ENCODE peak calls at places on chromosome 18, in four cellular contexts. L, T, Q and I are unnamed samples.
A peak's percentile ranks its signal among the peaks of the same experiment; 100 is the strongest.

GRCh38 chr18:13369756-13370510 is 151.4 kb downstream of the LDLRAD4 start:
- DNase-seq in T (no peak), Q (no peak), L (no peak), I (no peak)

GRCh38 chr18:2903006-2903405 is 56.2 kb downstream of the EMILIN2 start:
- DNase-seq in T (no peak), L (no peak), Q (no peak), I (peak; percentile 55)

GRCh38 chr18:8049147-8049546 is 482.0 kb downstream of the PTPRM start:
- DNase-seq in T (no peak), Q (no peak), L (no peak), I (no peak)

GRCh38 chr18:57043241-57043640 is 103.6 kb upstream of the BOD1L2 start:
- DNase-seq in T (no peak), Q (no peak), L (no peak), I (no peak)

GRCh38 chr18:47253101-47253654 is 1.7 kb upstream of the SKOR2 start:
- DNase-seq in Q (no peak), L (no peak), T (no peak), I (no peak)

GRCh38 chr18:8623549-8624106 is 14.4 kb downstream of the RAB12 start:
- DNase-seq in Q (peak; percentile 33), L (no peak), T (no peak), I (no peak)

GRCh38 chr18:28716321-28716720 is 539.4 kb upstream of the CDH2 start:
- DNase-seq in T (no peak), L (no peak), Q (no peak), I (no peak)

GRCh38 chr18:38481576-38481975 is 916.0 kb upstream of the CELF4 start:
- DNase-seq in L (no peak), T (no peak), Q (no peak), I (no peak)

GRCh38 chr18:7600036-7600435 is 32.9 kb downstream of the PTPRM start:
- DNase-seq in T (no peak), Q (no peak), L (no peak), I (no peak)

GRCh38 chr18:58671122-58671940 is at the start of gene MALT1:
- DNase-seq in T (peak; percentile 96), Q (peak; percentile 97), L (peak; percentile 96), I (peak; percentile 95)

GRCh38 chr18:79857082-79857661 is 59.4 kb downstream of the KCNG2 start:
- DNase-seq in L (no peak), T (no peak), Q (no peak), I (no peak)

GRCh38 chr18:3498705-3499451 is 48.9 kb downstream of the TGIF1 start:
- DNase-seq in Q (no peak), T (no peak), L (peak; percentile 28), I (no peak)

GRCh38 chr18:26056291-26056690 is 34.1 kb downstream of the SS18 start:
- DNase-seq in T (no peak), Q (no peak), L (no peak), I (no peak)

GRCh38 chr18:26649193-26649543 is 100.8 kb upstream of the KCTD1 start:
- DNase-seq in T (no peak), L (no peak), Q (no peak), I (no peak)

GRCh38 chr18:8977166-8977565 is 125.3 kb upstream of the NDUFV2 start:
- DNase-seq in L (no peak), T (no peak), Q (no peak), I (no peak)

GRCh38 chr18:46716827-46717226 is 40.0 kb downstream of the ST8SIA5 start:
- DNase-seq in Q (no peak), T (no peak), L (no peak), I (no peak)

GRCh38 chr18:35776481-35776880 is 194.9 kb downstream of the GALNT1 start:
- DNase-seq in L (no peak), Q (no peak), T (no peak), I (no peak)

GRCh38 chr18:51519571-51519970 is 322.1 kb upstream of the MEX3C start:
- DNase-seq in T (no peak), L (no peak), Q (no peak), I (no peak)

GRCh38 chr18:61765097-61765496 is 127.7 kb downstream of the RNF152 start:
- DNase-seq in Q (no peak), L (no peak), T (no peak), I (no peak)

GRCh38 chr18:45324489-45325111 is 290.7 kb upstream of the SLC14A2 start:
- DNase-seq in Q (no peak), L (no peak), T (no peak), I (peak; percentile 12)

GRCh38 chr18:2916184-2916583 is 69.4 kb downstream of the EMILIN2 start:
- DNase-seq in T (no peak), Q (no peak), L (no peak), I (no peak)